ENCODE peak calls at places on chromosomes 4 and X, in seven cellular contexts. W, A, E, Q, C, X and Z are unnamed samples.

GRCh38 chrX:139932077-139932900 is 564 bp downstream of the ATP11C start:
- DNase-seq in W (peak), A (no peak), E (no peak), Q (peak), C (no peak), X (no peak), Z (no peak)

GRCh38 chr4:66123195-66123594 is 452.9 kb upstream of the EPHA5 start:
- DNase-seq in W (no peak), A (no peak), E (no peak), Q (no peak), C (no peak), X (no peak), Z (no peak)

GRCh38 chr4:142778908-142779307 is 67.2 kb downstream of the INPP4B start:
- DNase-seq in W (no peak), A (no peak), E (no peak), Q (no peak), C (no peak), X (no peak), Z (no peak)

GRCh38 chrX:10050481-10050880 is 83.3 kb downstream of the CLDN34 start:
- DNase-seq in W (no peak), A (peak), E (no peak), Q (peak), C (no peak), X (no peak), Z (no peak)

GRCh38 chrX:153727108-153727931 is 2.7 kb downstream of the ABCD1 start:
- DNase-seq in W (peak), A (peak), E (no peak), Q (peak), C (no peak), X (no peak), Z (no peak)

GRCh38 chr4:4408576-4409335 is 21.9 kb downstream of the NSG1 start:
- DNase-seq in W (no peak), A (no peak), E (no peak), Q (no peak), C (no peak), X (no peak), Z (no peak)

GRCh38 chrX:155632424-155633100 is 19.8 kb upstream of the TMLHE start:
- DNase-seq in W (peak), A (peak), E (no peak), Q (no peak), C (no peak), X (no peak), Z (no peak)

GRCh38 chr4:101621120-101621519 is 169.4 kb upstream of the BANK1 start:
- DNase-seq in W (no peak), A (peak), E (no peak), Q (no peak), C (no peak), X (no peak), Z (no peak)

GRCh38 chrX:111114806-111115205 is 18.8 kb downstream of the PAK3 start:
- DNase-seq in W (peak), A (no peak), E (no peak), Q (no peak), C (no peak), X (no peak), Z (no peak)

GRCh38 chr4:98148856-98149255 is 5.6 kb upstream of the STPG2 start:
- DNase-seq in W (no peak), A (no peak), E (peak), Q (no peak), C (no peak), X (no peak), Z (no peak)

GRCh38 chr4:2893772-2894171 is 50.1 kb downstream of the ADD1 start:
- DNase-seq in W (no peak), A (no peak), E (no peak), Q (no peak), C (no peak), X (no peak), Z (no peak)

GRCh38 chr4:176433983-176434382 is 114.2 kb downstream of the SPCS3 start:
- DNase-seq in W (no peak), A (no peak), E (no peak), Q (no peak), C (no peak), X (no peak), Z (no peak)

GRCh38 chr4:5118091-5118786 is 67.0 kb downstream of the STK32B start:
- DNase-seq in W (no peak), A (no peak), E (no peak), Q (no peak), C (peak), X (no peak), Z (no peak)

GRCh38 chr4:53161475-53162423 is 204.1 kb downstream of the SCFD2 start:
- DNase-seq in W (no peak), A (no peak), E (no peak), Q (no peak), C (no peak), X (no peak), Z (no peak)

GRCh38 chr4:23401572-23401971 is 488.3 kb downstream of the PPARGC1A start:
- DNase-seq in W (no peak), A (peak), E (no peak), Q (no peak), C (no peak), X (no peak), Z (no peak)

GRCh38 chr4:127055349-127055748 is 577.4 kb upstream of the INTU start:
- DNase-seq in W (no peak), A (peak), E (no peak), Q (peak), C (no peak), X (no peak), Z (no peak)

GRCh38 chr4:151192556-151193235 is 84.3 kb upstream of the PRSS48 start:
- DNase-seq in W (no peak), A (no peak), E (no peak), Q (no peak), C (no peak), X (no peak), Z (no peak)

GRCh38 chr4:65416875-65417274 is 253.4 kb downstream of the EPHA5 start:
- DNase-seq in W (no peak), A (peak), E (peak), Q (peak), C (no peak), X (no peak), Z (no peak)

GRCh38 chr4:2662598-2662997 is 93.5 kb downstream of the TNIP2 start:
- DNase-seq in W (no peak), A (no peak), E (no peak), Q (no peak), C (no peak), X (no peak), Z (no peak)

GRCh38 chr4:5545271-5545670 is 163.1 kb downstream of the EVC2 start:
- DNase-seq in W (no peak), A (no peak), E (no peak), Q (no peak), C (no peak), X (no peak), Z (no peak)

GRCh38 chrX:48648299-48648698 is 35.3 kb upstream of the WAS start:
- DNase-seq in W (peak), A (peak), E (peak), Q (peak), C (no peak), X (peak), Z (no peak)

GRCh38 chr4:128635141-128635911 is 174.2 kb upstream of the JADE1 start:
- DNase-seq in W (no peak), A (peak), E (peak), Q (no peak), C (no peak), X (no peak), Z (no peak)

GRCh38 chr4:122894802-122895201 is 27.6 kb downstream of the NUDT6 start:
- DNase-seq in W (no peak), A (no peak), E (no peak), Q (no peak), C (no peak), X (no peak), Z (no peak)

GRCh38 chr4:141132689-141133145 is 552 bp downstream of the RNF150 start:
- DNase-seq in W (no peak), A (no peak), E (no peak), Q (peak), C (no peak), X (no peak), Z (no peak)